ENCODE peak calls at places on chromosomes 3 and 15, in seven cellular contexts. S is K562, C is HepG2, B is GM12878, E is GM12891, J is SK-N-SH, D is GM12892. A is an unnamed sample.

GRCh38 chr15:96160269-96160668 is 170.2 kb upstream of the NR2F2 start:
- DNase-seq in S (no peak), C (no peak), B (no peak), E (no peak), J (no peak), D (no peak), A (no peak)

GRCh38 chr15:75237316-75237982 is 20.7 kb upstream of the GOLGA6C start:
- DNase-seq in S (no peak), C (no peak), B (no peak), E (peak; percentile 1), J (no peak), D (no peak), A (no peak)

GRCh38 chr15:92617197-92618037 is 38.2 kb downstream of the FAM174B start:
- DNase-seq in S (peak; percentile 90), C (peak; percentile 82), B (no peak), E (no peak), J (peak; percentile 79), D (no peak), A (no peak)

GRCh38 chr3:61562042-61562809 is 855 bp downstream of the PTPRG start:
- DNase-seq in S (no peak), C (no peak), B (no peak), E (peak; percentile 6), J (peak; percentile 74), D (peak; percentile 12), A (no peak)

GRCh38 chr15:62068071-62068786 is 1.5 kb downstream of the C2CD4A start:
- DNase-seq in S (peak; percentile 57), C (peak; percentile 25), B (no peak), E (peak; percentile 14), J (peak; percentile 78), D (peak; percentile 17), A (peak; percentile 71)

GRCh38 chr3:157176108-157176507 is 16.2 kb upstream of the CCNL1 start:
- DNase-seq in S (no peak), C (no peak), B (no peak), E (no peak), J (peak; percentile 68), D (no peak), A (no peak)

GRCh38 chr15:95254263-95254662 is 1022.9 kb downstream of the MCTP2 start:
- DNase-seq in S (no peak), C (no peak), B (no peak), E (no peak), J (no peak), D (no peak), A (no peak)

GRCh38 chr3:141280086-141280485 is 48.5 kb downstream of the PXYLP1 start:
- DNase-seq in S (no peak), C (no peak), B (no peak), E (no peak), J (no peak), D (no peak), A (no peak)

GRCh38 chr15:58472221-58472620 is 40.4 kb downstream of the LIPC start:
- DNase-seq in S (no peak), C (no peak), B (no peak), E (no peak), J (no peak), D (no peak), A (no peak)

GRCh38 chr15:58474741-58475323 is 43.0 kb downstream of the LIPC start:
- DNase-seq in S (no peak), C (no peak), B (no peak), E (no peak), J (no peak), D (no peak), A (no peak)

GRCh38 chr15:58472821-58473581 is 41.2 kb downstream of the LIPC start:
- DNase-seq in S (no peak), C (no peak), B (no peak), E (no peak), J (no peak), D (no peak), A (no peak)

GRCh38 chr15:58475573-58476524 is 44.1 kb downstream of the LIPC start:
- DNase-seq in S (no peak), C (peak; percentile 94), B (no peak), E (no peak), J (no peak), D (no peak), A (no peak)

GRCh38 chr15:58473720-58474119 is 41.9 kb downstream of the LIPC start:
- DNase-seq in S (no peak), C (no peak), B (peak; percentile 63), E (no peak), J (no peak), D (no peak), A (no peak)
- TF ChIP-seq TAF1 in S (no peak), C (no peak), B (no peak), E (no peak), J (no peak), D (no peak), A (no peak)

DNA sequence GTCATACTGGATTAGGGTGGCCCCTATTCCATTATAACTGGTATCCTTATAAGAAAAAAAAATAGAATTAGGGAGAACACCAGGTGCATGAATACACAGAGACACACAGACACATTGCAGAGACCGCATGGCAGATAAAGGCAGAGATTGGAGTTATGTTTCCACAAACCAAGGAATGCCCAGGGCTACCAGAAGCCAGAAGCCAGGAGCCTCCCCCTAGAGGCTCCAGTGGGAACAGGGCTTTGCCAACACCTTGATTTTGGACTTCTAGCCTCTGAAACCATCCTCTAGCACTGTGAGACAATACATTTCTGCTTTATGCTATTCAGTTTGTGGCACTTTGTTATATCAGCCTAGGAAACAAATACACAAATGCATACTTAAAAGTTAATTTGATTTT is 10.4 kb downstream of the GOLM2 start:
- DNase-seq in S (peak; percentile 46), C (peak; percentile 10), B (no peak), E (no peak), J (peak; percentile 30), D (no peak), A (no peak)
- TF ChIP-seq TAF1 in S (no peak), C (no peak), B (no peak), E (no peak), J (no peak), D (no peak), A (no peak)

GRCh38 chr15:29765234-29765841 is 56.9 kb downstream of the TJP1 start:
- DNase-seq in S (no peak), C (no peak), B (no peak), E (no peak), J (no peak), D (no peak), A (no peak)

GRCh38 chr15:29770796-29771195 is 51.5 kb downstream of the TJP1 start:
- DNase-seq in S (no peak), C (no peak), B (no peak), E (no peak), J (no peak), D (no peak), A (no peak)

DNA sequence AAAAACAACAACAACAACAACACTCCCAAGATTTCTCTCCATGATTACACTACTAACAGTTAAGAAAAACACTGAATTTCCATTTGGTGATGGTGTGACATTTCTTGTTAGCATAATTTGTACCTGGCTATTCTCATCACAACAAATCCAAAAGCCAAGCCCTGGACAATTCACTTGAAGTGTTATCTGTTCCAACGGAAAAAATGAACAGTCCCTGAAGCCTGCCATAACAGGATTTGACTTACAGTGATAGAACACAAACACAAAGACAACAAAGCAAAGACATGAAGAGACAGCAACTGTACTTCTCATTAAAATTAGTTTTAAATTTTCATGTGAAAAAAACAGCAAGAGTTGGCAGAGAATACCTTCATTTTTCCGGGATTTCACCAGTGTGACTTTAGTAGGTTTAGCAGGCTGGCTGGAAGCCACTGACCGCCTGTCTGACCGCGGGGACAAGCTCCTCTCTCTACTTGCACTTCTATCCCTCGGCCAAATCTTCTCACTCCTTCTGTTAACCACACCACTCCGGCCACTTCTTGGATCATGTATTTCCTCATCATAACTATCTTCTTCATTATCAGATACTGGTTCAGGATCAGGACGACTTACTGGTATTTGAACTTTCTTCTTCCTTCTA is 56.2 kb downstream of the TJP1 start:
- DNase-seq in S (no peak), C (no peak), B (no peak), E (no peak), J (no peak), D (no peak), A (no peak)
- TF ChIP-seq TAF1 in S (no peak), C (no peak), B (no peak), E (no peak), J (no peak), D (no peak), A (no peak)

DNA sequence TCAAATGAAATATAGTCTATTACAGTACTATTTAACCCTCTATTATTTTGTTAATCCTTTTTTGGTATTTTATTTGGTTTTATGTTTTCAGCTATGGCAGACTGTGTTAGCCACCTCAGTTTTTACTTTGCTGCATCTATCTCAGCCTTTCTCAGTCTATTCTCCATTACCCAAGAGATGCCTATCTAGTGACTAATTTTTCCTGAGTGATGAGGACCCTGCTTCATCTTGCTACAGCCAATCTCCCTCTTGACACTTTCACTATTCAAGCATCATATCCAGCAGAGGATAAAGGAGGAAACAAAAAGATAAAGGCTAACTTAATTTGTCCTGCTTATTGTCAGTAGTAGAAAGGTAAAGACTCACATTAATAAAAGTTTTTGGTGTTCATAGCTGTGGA is 141.8 kb upstream of the NECTIN3 start:
- DNase-seq in S (no peak), C (no peak), B (no peak), E (no peak), J (no peak), D (no peak), A (no peak)
- TF ChIP-seq TAF1 in S (no peak), C (no peak), B (no peak), E (no peak), J (no peak), D (no peak), A (no peak)

DNA sequence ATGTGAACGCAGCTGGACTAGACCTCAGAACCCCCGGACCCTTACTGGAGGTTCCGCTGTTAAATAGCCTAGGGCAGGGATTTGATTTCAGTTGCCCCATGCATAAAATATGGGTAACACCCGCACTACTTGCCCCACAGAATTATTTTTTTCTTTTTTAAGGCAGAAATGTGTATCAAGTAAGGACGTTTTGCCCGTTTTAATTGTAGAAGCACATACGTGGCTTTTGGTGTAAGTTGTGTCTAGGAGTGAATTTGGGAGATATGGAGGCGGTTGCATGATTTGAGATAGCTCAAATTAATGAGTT is 618 bp upstream of the LRRC58 start:
- DNase-seq in S (no peak), C (no peak), B (no peak), E (no peak), J (no peak), D (no peak), A (no peak)
- TF ChIP-seq TAF1 in S (no peak), C (no peak), B (no peak), E (no peak), J (no peak), D (no peak), A (no peak)

GRCh38 chr3:29065211-29065785 is 215.6 kb upstream of the RBMS3 start:
- DNase-seq in S (no peak), C (no peak), B (no peak), E (no peak), J (peak; percentile 19), D (no peak), A (no peak)

GRCh38 chr3:29072626-29073025 is 208.2 kb upstream of the RBMS3 start:
- DNase-seq in S (no peak), C (no peak), B (no peak), E (no peak), J (no peak), D (no peak), A (no peak)

GRCh38 chr3:29071077-29071634 is 209.7 kb upstream of the RBMS3 start:
- DNase-seq in S (no peak), C (no peak), B (no peak), E (no peak), J (no peak), D (no peak), A (no peak)

GRCh38 chr3:29064085-29064484 is 216.8 kb upstream of the RBMS3 start:
- DNase-seq in S (no peak), C (no peak), B (no peak), E (no peak), J (no peak), D (no peak), A (no peak)

GRCh38 chr3:29067014-29067413 is 213.9 kb upstream of the RBMS3 start:
- DNase-seq in S (no peak), C (no peak), B (no peak), E (no peak), J (no peak), D (no peak), A (no peak)
- TF ChIP-seq TAF1 in S (no peak), C (no peak), B (no peak), E (no peak), J (no peak), D (no peak), A (no peak)

A was measured in H1.